ENCODE peak calls at places on chromosomes 5 and 9, in ten cellular contexts. One of them, this sample, is unnamed.

GRCh38 chr5:147949711-147950573 is 43.6 kb upstream of the C5orf46 start:
- DNase-seq in A549: peak; percentile 60
- DNase-seq in sigmoid colon: no peak
- DNase-seq in adrenal gland: no peak
- DNase-seq in heart left ventricle: no peak
- DNase-seq in ovary: no peak
- DNase-seq in erythroblast: peak; percentile 42
- DNase-seq in gastrocnemius medialis: no peak
- DNase-seq in GM12878: no peak
- DNase-seq in transverse colon: no peak
- DNase-seq in this sample: no peak

GRCh38 chr5:95262933-95263660 is 21.8 kb downstream of the MCTP1 start:
- DNase-seq in A549: no peak
- DNase-seq in sigmoid colon: no peak
- DNase-seq in adrenal gland: no peak
- DNase-seq in heart left ventricle: no peak
- DNase-seq in ovary: no peak
- DNase-seq in erythroblast: no peak
- DNase-seq in gastrocnemius medialis: no peak
- DNase-seq in GM12878: no peak
- DNase-seq in transverse colon: no peak
- DNase-seq in this sample: no peak

GRCh38 chr5:13866792-13867191 is 77.7 kb downstream of the DNAH5 start:
- DNase-seq in A549: peak; percentile 8
- DNase-seq in sigmoid colon: no peak
- DNase-seq in adrenal gland: peak; percentile 19
- DNase-seq in heart left ventricle: peak; percentile 33
- DNase-seq in ovary: no peak
- DNase-seq in erythroblast: peak; percentile 33
- DNase-seq in gastrocnemius medialis: no peak
- DNase-seq in GM12878: no peak
- DNase-seq in transverse colon: no peak
- DNase-seq in this sample: no peak

GRCh38 chr5:75049581-75050274 is 2.6 kb downstream of the GCNT4 start:
- DNase-seq in A549: peak; percentile 53
- DNase-seq in sigmoid colon: no peak
- DNase-seq in adrenal gland: peak; percentile 59
- DNase-seq in heart left ventricle: peak; percentile 39
- DNase-seq in ovary: peak; percentile 51
- DNase-seq in erythroblast: peak; percentile 83
- DNase-seq in gastrocnemius medialis: no peak
- DNase-seq in GM12878: no peak
- DNase-seq in transverse colon: peak; percentile 77
- DNase-seq in this sample: no peak

GRCh38 chr5:58244819-58245478 is 214.9 kb downstream of the PLK2 start:
- DNase-seq in A549: no peak
- DNase-seq in sigmoid colon: no peak
- DNase-seq in adrenal gland: peak; percentile 16
- DNase-seq in heart left ventricle: peak; percentile 32
- DNase-seq in ovary: no peak
- DNase-seq in erythroblast: no peak
- DNase-seq in gastrocnemius medialis: no peak
- DNase-seq in GM12878: no peak
- DNase-seq in transverse colon: no peak
- DNase-seq in this sample: no peak

GRCh38 chr5:140131967-140132409 is 6.3 kb downstream of the IGIP start:
- DNase-seq in A549: no peak
- DNase-seq in sigmoid colon: no peak
- DNase-seq in adrenal gland: peak; percentile 81
- DNase-seq in heart left ventricle: no peak
- DNase-seq in ovary: no peak
- DNase-seq in erythroblast: no peak
- DNase-seq in gastrocnemius medialis: no peak
- DNase-seq in GM12878: no peak
- DNase-seq in transverse colon: no peak
- DNase-seq in this sample: no peak

GRCh38 chr5:157366741-157367684 is 93.0 kb upstream of the NIPAL4 start:
- DNase-seq in A549: peak; percentile 52
- DNase-seq in sigmoid colon: peak; percentile 82
- DNase-seq in adrenal gland: no peak
- DNase-seq in heart left ventricle: peak; percentile 37
- DNase-seq in ovary: no peak
- DNase-seq in erythroblast: peak; percentile 3
- DNase-seq in gastrocnemius medialis: no peak
- DNase-seq in GM12878: no peak
- DNase-seq in transverse colon: no peak
- DNase-seq in this sample: no peak

GRCh38 chr5:180786398-180787005 is 16.1 kb downstream of the MGAT1 start:
- DNase-seq in A549: no peak
- DNase-seq in sigmoid colon: no peak
- DNase-seq in adrenal gland: peak; percentile 45
- DNase-seq in heart left ventricle: no peak
- DNase-seq in ovary: no peak
- DNase-seq in erythroblast: no peak
- DNase-seq in gastrocnemius medialis: no peak
- DNase-seq in GM12878: no peak
- DNase-seq in transverse colon: no peak
- DNase-seq in this sample: no peak

GRCh38 chr5:154900071-154900470 is 37.9 kb downstream of the GEMIN5 start:
- DNase-seq in A549: no peak
- DNase-seq in sigmoid colon: no peak
- DNase-seq in adrenal gland: no peak
- DNase-seq in heart left ventricle: no peak
- DNase-seq in ovary: no peak
- DNase-seq in erythroblast: no peak
- DNase-seq in gastrocnemius medialis: no peak
- DNase-seq in GM12878: no peak
- DNase-seq in transverse colon: no peak
- DNase-seq in this sample: no peak

GRCh38 chr9:83062011-83062652 is 810 bp downstream of the RASEF start:
- DNase-seq in A549: peak; percentile 62
- DNase-seq in sigmoid colon: no peak
- DNase-seq in adrenal gland: no peak
- DNase-seq in heart left ventricle: no peak
- DNase-seq in ovary: no peak
- DNase-seq in erythroblast: no peak
- DNase-seq in gastrocnemius medialis: no peak
- DNase-seq in GM12878: no peak
- DNase-seq in transverse colon: peak; percentile 64
- DNase-seq in this sample: peak; percentile 74

GRCh38 chr9:131843989-131844744 is 104.3 kb upstream of the RAPGEF1 start:
- DNase-seq in A549: no peak
- DNase-seq in sigmoid colon: no peak
- DNase-seq in adrenal gland: no peak
- DNase-seq in heart left ventricle: no peak
- DNase-seq in ovary: no peak
- DNase-seq in erythroblast: no peak
- DNase-seq in gastrocnemius medialis: no peak
- DNase-seq in GM12878: no peak
- DNase-seq in transverse colon: no peak
- DNase-seq in this sample: no peak

GRCh38 chr9:85162822-85163221 is 493.3 kb downstream of the NTRK2 start:
- DNase-seq in A549: no peak
- DNase-seq in sigmoid colon: no peak
- DNase-seq in adrenal gland: no peak
- DNase-seq in heart left ventricle: no peak
- DNase-seq in ovary: no peak
- DNase-seq in erythroblast: no peak
- DNase-seq in gastrocnemius medialis: no peak
- DNase-seq in GM12878: no peak
- DNase-seq in transverse colon: no peak
- DNase-seq in this sample: no peak

GRCh38 chr5:10453564-10453963 is 11.9 kb downstream of the ROPN1L start:
- DNase-seq in A549: no peak
- DNase-seq in sigmoid colon: no peak
- DNase-seq in adrenal gland: no peak
- DNase-seq in heart left ventricle: no peak
- DNase-seq in ovary: no peak
- DNase-seq in erythroblast: no peak
- DNase-seq in gastrocnemius medialis: no peak
- DNase-seq in GM12878: no peak
- DNase-seq in transverse colon: no peak
- DNase-seq in this sample: no peak

GRCh38 chr5:32136342-32136741 is 37.8 kb downstream of the GOLPH3 start:
- DNase-seq in A549: no peak
- DNase-seq in sigmoid colon: no peak
- DNase-seq in adrenal gland: no peak
- DNase-seq in heart left ventricle: no peak
- DNase-seq in ovary: no peak
- DNase-seq in erythroblast: no peak
- DNase-seq in gastrocnemius medialis: no peak
- DNase-seq in GM12878: no peak
- DNase-seq in transverse colon: no peak
- DNase-seq in this sample: no peak
- TF ChIP-seq POLR2A in A549: no peak
- TF ChIP-seq POLR2A in sigmoid colon: no peak
- TF ChIP-seq POLR2A in adrenal gland: no peak
- TF ChIP-seq POLR2A in heart left ventricle: no peak
- TF ChIP-seq POLR2A in ovary: no peak
- TF ChIP-seq POLR2A in erythroblast: no peak
- TF ChIP-seq POLR2A in gastrocnemius medialis: no peak
- TF ChIP-seq POLR2A in GM12878: no peak
- TF ChIP-seq POLR2A in transverse colon: no peak
- TF ChIP-seq POLR2A in this sample: no peak

GRCh38 chr5:111511174-111512025 is 935 bp downstream of the STARD4 start:
- DNase-seq in A549: no peak
- DNase-seq in sigmoid colon: no peak
- DNase-seq in adrenal gland: no peak
- DNase-seq in heart left ventricle: no peak
- DNase-seq in ovary: no peak
- DNase-seq in erythroblast: peak; percentile 35
- DNase-seq in gastrocnemius medialis: no peak
- DNase-seq in GM12878: no peak
- DNase-seq in transverse colon: no peak
- DNase-seq in this sample: no peak

GRCh38 chr5:111513175-111513520 is 813 bp upstream of the STARD4 start:
- DNase-seq in A549: no peak
- DNase-seq in sigmoid colon: no peak
- DNase-seq in adrenal gland: no peak
- DNase-seq in heart left ventricle: no peak
- DNase-seq in ovary: no peak
- DNase-seq in erythroblast: no peak
- DNase-seq in gastrocnemius medialis: no peak
- DNase-seq in GM12878: no peak
- DNase-seq in transverse colon: no peak
- DNase-seq in this sample: no peak

GRCh38 chr5:111512026-111512405 is 319 bp downstream of the STARD4 start:
- DNase-seq in A549: peak; percentile 26
- DNase-seq in sigmoid colon: peak; percentile 77
- DNase-seq in adrenal gland: peak; percentile 43
- DNase-seq in heart left ventricle: no peak
- DNase-seq in ovary: no peak
- DNase-seq in erythroblast: no peak
- DNase-seq in gastrocnemius medialis: peak; percentile 5
- DNase-seq in GM12878: no peak
- DNase-seq in transverse colon: no peak
- DNase-seq in this sample: no peak

GRCh38 chr5:111514087-111514486 is 1.8 kb upstream of the STARD4 start:
- DNase-seq in A549: no peak
- DNase-seq in sigmoid colon: no peak
- DNase-seq in adrenal gland: no peak
- DNase-seq in heart left ventricle: no peak
- DNase-seq in ovary: no peak
- DNase-seq in erythroblast: no peak
- DNase-seq in gastrocnemius medialis: no peak
- DNase-seq in GM12878: no peak
- DNase-seq in transverse colon: no peak
- DNase-seq in this sample: no peak

GRCh38 chr5:111512406-111513174 is at the start of gene STARD4:
- DNase-seq in A549: peak; percentile 75
- DNase-seq in sigmoid colon: peak; percentile 96
- DNase-seq in adrenal gland: peak; percentile 97
- DNase-seq in heart left ventricle: peak; percentile 97
- DNase-seq in ovary: peak; percentile 92
- DNase-seq in erythroblast: peak; percentile 94
- DNase-seq in gastrocnemius medialis: peak; percentile 79
- DNase-seq in GM12878: peak; percentile 92
- DNase-seq in transverse colon: peak; percentile 95
- DNase-seq in this sample: peak; percentile 84
- TF ChIP-seq POLR2A in A549: peak; percentile 57
- TF ChIP-seq POLR2A in sigmoid colon: peak; percentile 9
- TF ChIP-seq POLR2A in adrenal gland: peak; percentile 86
- TF ChIP-seq POLR2A in heart left ventricle: peak; percentile 75
- TF ChIP-seq POLR2A in ovary: peak; percentile 52
- TF ChIP-seq POLR2A in erythroblast: peak; percentile 96
- TF ChIP-seq POLR2A in gastrocnemius medialis: peak; percentile 76
- TF ChIP-seq POLR2A in GM12878: peak; percentile 99
- TF ChIP-seq POLR2A in transverse colon: peak; percentile 95
- TF ChIP-seq POLR2A in this sample: no peak

DNA sequence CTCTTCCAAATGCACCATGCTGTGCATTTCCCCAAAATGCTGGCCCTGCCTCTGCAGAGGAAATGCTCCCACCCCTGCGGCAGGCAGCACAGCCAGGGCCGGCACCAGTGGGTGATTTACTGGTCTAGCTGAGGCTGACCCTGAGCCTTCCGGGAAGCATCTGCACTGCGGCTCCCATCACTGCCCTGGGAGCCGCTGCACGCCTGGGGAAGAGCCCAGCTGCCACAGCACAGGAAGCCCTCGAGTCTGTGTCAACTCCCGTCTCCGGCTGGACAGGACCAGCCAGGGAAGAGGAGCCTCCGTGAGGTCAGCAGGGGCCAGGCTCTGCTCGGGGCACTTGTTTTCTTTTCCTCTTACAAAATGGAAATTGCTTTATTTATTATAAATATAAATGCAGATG is 25.1 kb upstream of the EEIG1 start:
- DNase-seq in A549: no peak
- DNase-seq in sigmoid colon: peak; percentile 75
- DNase-seq in adrenal gland: peak; percentile 89
- DNase-seq in heart left ventricle: peak; percentile 60
- DNase-seq in ovary: peak; percentile 46
- DNase-seq in erythroblast: no peak
- DNase-seq in gastrocnemius medialis: no peak
- DNase-seq in GM12878: no peak
- DNase-seq in transverse colon: no peak
- DNase-seq in this sample: no peak
- TF ChIP-seq POLR2A in A549: no peak
- TF ChIP-seq POLR2A in sigmoid colon: no peak
- TF ChIP-seq POLR2A in adrenal gland: no peak
- TF ChIP-seq POLR2A in heart left ventricle: no peak
- TF ChIP-seq POLR2A in ovary: no peak
- TF ChIP-seq POLR2A in erythroblast: no peak
- TF ChIP-seq POLR2A in gastrocnemius medialis: no peak
- TF ChIP-seq POLR2A in GM12878: no peak
- TF ChIP-seq POLR2A in transverse colon: no peak
- TF ChIP-seq POLR2A in this sample: no peak

DNA sequence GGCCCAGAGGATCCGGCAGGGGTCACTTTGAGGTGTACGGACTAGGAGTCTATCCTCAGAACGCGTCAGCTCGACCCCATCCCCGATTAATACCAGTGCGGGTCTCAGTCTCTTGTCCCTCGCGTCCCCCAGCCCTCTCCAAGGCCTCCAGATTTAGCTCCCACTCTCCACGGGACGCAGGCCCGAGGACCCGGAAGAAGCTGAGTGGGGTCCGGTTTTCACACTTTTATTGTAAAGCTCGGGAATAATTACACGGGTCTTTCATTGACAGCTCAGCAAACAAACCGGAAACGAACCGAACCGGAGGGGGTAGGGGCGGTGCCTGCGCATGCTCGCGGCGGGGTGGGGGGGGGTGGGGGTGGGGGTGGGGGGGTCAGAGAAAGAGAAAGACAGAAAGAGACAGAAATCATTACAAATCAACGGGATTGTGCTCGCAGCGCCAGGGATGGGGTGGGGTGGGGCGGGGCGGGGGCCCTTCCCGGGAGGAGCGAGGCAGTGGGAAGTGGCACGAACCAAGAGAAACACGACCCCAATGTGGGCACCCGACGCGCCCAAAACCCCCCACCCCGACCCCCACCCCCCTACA is 27.9 kb downstream of the PCDH1 start:
- DNase-seq in A549: peak; percentile 79
- DNase-seq in sigmoid colon: no peak
- DNase-seq in adrenal gland: peak; percentile 45
- DNase-seq in heart left ventricle: peak; percentile 49
- DNase-seq in ovary: peak; percentile 46
- DNase-seq in erythroblast: peak; percentile 42
- DNase-seq in gastrocnemius medialis: no peak
- DNase-seq in GM12878: no peak
- DNase-seq in transverse colon: no peak
- DNase-seq in this sample: no peak
- TF ChIP-seq POLR2A in A549: no peak
- TF ChIP-seq POLR2A in sigmoid colon: no peak
- TF ChIP-seq POLR2A in adrenal gland: no peak
- TF ChIP-seq POLR2A in heart left ventricle: no peak
- TF ChIP-seq POLR2A in ovary: no peak
- TF ChIP-seq POLR2A in erythroblast: no peak
- TF ChIP-seq POLR2A in gastrocnemius medialis: no peak
- TF ChIP-seq POLR2A in GM12878: no peak
- TF ChIP-seq POLR2A in transverse colon: no peak
- TF ChIP-seq POLR2A in this sample: no peak